ENCODE peak calls at places on chromosomes 6 and 20, in seven cellular contexts. M, C, T, B, R, Z and L are unnamed samples.
A peak's percentile ranks its signal among the peaks of the same experiment; 100 is the strongest.

GRCh38 chr20:50296450-50297375 is 106.1 kb downstream of the CEBPB start:
- DNase-seq in R (no peak), C (no peak), B (no peak), Z (peak; percentile 78), T (no peak), M (no peak), L (no peak)

GRCh38 chr20:56636701-56637100 is 7.6 kb downstream of the TFAP2C start:
- DNase-seq in C (no peak), M (no peak), Z (no peak), B (peak; percentile 89), T (no peak), R (no peak), L (no peak)

GRCh38 chr6:3409699-3410384 is 47.0 kb downstream of the SLC22A23 start:
- DNase-seq in M (no peak), Z (no peak), T (no peak), B (no peak), C (no peak), R (no peak), L (no peak)

GRCh38 chr20:57600324-57601210 is 19.7 kb downstream of the ZBP1 start:
- DNase-seq in T (no peak), R (no peak), M (no peak), B (peak; percentile 76), Z (no peak), C (no peak), L (no peak)

GRCh38 chr20:50817776-50818172 is 22.9 kb downstream of the BCAS4 start:
- DNase-seq in C (no peak), R (no peak), B (no peak), M (no peak), T (no peak), Z (no peak), L (no peak)

GRCh38 chr20:40532103-40532502 is 156.9 kb downstream of the MAFB start:
- DNase-seq in C (no peak), T (no peak), B (no peak), Z (no peak), R (no peak), M (no peak), L (no peak)

GRCh38 chr6:43910638-43911353 is 140.8 kb downstream of the VEGFA start:
- DNase-seq in Z (no peak), T (no peak), R (no peak), B (peak; percentile 16), M (no peak), C (no peak), L (no peak)

GRCh38 chr20:36604952-36605308 is 649 bp upstream of the RAB5IF start:
- DNase-seq in T (no peak), C (peak; percentile 19), B (peak; percentile 23), Z (peak; percentile 46), M (no peak), R (no peak), L (no peak)

GRCh38 chr20:51624157-51624731 is 81.7 kb upstream of the NFATC2 start:
- DNase-seq in C (peak; percentile 39), B (peak; percentile 88), R (peak; percentile 5), Z (peak; percentile 75), M (no peak), T (peak; percentile 23), L (no peak)

GRCh38 chr6:43838276-43839036 is 68.4 kb downstream of the VEGFA start:
- DNase-seq in M (no peak), Z (peak; percentile 65), B (peak; percentile 50), C (peak; percentile 50), T (no peak), R (no peak), L (no peak)

GRCh38 chr6:25706314-25707014 is 48.1 kb upstream of the SLC17A4 start:
- DNase-seq in B (no peak), T (no peak), C (peak; percentile 23), Z (peak; percentile 53), R (no peak), M (no peak), L (no peak)

GRCh38 chr6:105836889-105837288 is 249.2 kb upstream of the PRDM1 start:
- DNase-seq in B (no peak), C (no peak), Z (no peak), M (no peak), T (no peak), R (no peak), L (no peak)

GRCh38 chr6:45115696-45116095 is 212.4 kb upstream of the RUNX2 start:
- DNase-seq in M (no peak), C (no peak), T (no peak), B (no peak), Z (no peak), R (no peak), L (no peak)

GRCh38 chr6:108163267-108163643 is 2.6 kb upstream of the NR2E1 start:
- DNase-seq in R (no peak), M (no peak), T (no peak), C (no peak), B (peak; percentile 55), Z (no peak), L (no peak)

GRCh38 chr6:148509789-148510581 is 167.3 kb downstream of the SASH1 start:
- DNase-seq in T (no peak), Z (peak; percentile 66), R (no peak), M (peak; percentile 92), B (peak; percentile 58), C (peak; percentile 71), L (peak; percentile 75)

GRCh38 chr6:155701342-155701741 is 245.7 kb upstream of the NOX3 start:
- DNase-seq in T (no peak), R (no peak), B (no peak), Z (no peak), M (no peak), C (no peak), L (no peak)

GRCh38 chr20:20732641-20733040 is 20.2 kb upstream of the RALGAPA2 start:
- DNase-seq in C (no peak), M (no peak), B (no peak), R (no peak), T (no peak), Z (no peak), L (peak; percentile 19)

GRCh38 chr20:7883741-7884140 is 56.5 kb downstream of the HAO1 start:
- DNase-seq in Z (no peak), B (no peak), R (no peak), C (no peak), T (no peak), M (no peak), L (no peak)